ENCODE peak calls at places on chromosome 13, in nine cellular contexts. One of them, this sample, is unnamed.
A peak's percentile ranks its signal among the peaks of the same experiment; 100 is the strongest.

GRCh38 chr13:77918391-77919261 is at the start of gene EDNRB:
- DNase-seq in stimulated activated CD8-positive, alpha-beta memory T cell treated with anti-CD3 and anti-CD28 coated beads, Interleukin-4, amount 100 ng/mL, for 4 hours: no peak
- DNase-seq in NCI-H1436: no peak
- DNase-seq in choroid plexus epithelial cell: peak; percentile 57
- DNase-seq in SJCRH30: peak; percentile 40
- DNase-seq in heart left ventricle: peak; percentile 56
- DNase-seq in colonic mucosa: peak; percentile 43
- DNase-seq in CD4-positive, alpha-beta memory T cell: no peak
- DNase-seq in tibial nerve: peak; percentile 43
- DNase-seq in this sample: no peak

GRCh38 chr13:24875566-24875965 is 111.6 kb downstream of the RNF17 start:
- DNase-seq in stimulated activated CD8-positive, alpha-beta memory T cell treated with anti-CD3 and anti-CD28 coated beads, Interleukin-4, amount 100 ng/mL, for 4 hours: no peak
- DNase-seq in NCI-H1436: no peak
- DNase-seq in choroid plexus epithelial cell: no peak
- DNase-seq in SJCRH30: no peak
- DNase-seq in heart left ventricle: no peak
- DNase-seq in colonic mucosa: no peak
- DNase-seq in CD4-positive, alpha-beta memory T cell: no peak
- DNase-seq in tibial nerve: no peak
- DNase-seq in this sample: no peak

GRCh38 chr13:31978021-31978420 is 53.6 kb upstream of the FRY start:
- DNase-seq in stimulated activated CD8-positive, alpha-beta memory T cell treated with anti-CD3 and anti-CD28 coated beads, Interleukin-4, amount 100 ng/mL, for 4 hours: no peak
- DNase-seq in NCI-H1436: no peak
- DNase-seq in choroid plexus epithelial cell: peak; percentile 36
- DNase-seq in SJCRH30: no peak
- DNase-seq in heart left ventricle: no peak
- DNase-seq in colonic mucosa: no peak
- DNase-seq in CD4-positive, alpha-beta memory T cell: no peak
- DNase-seq in tibial nerve: no peak
- DNase-seq in this sample: no peak

GRCh38 chr13:27534108-27534975 is 84.0 kb upstream of the MTIF3 start:
- DNase-seq in stimulated activated CD8-positive, alpha-beta memory T cell treated with anti-CD3 and anti-CD28 coated beads, Interleukin-4, amount 100 ng/mL, for 4 hours: no peak
- DNase-seq in NCI-H1436: no peak
- DNase-seq in choroid plexus epithelial cell: no peak
- DNase-seq in SJCRH30: no peak
- DNase-seq in heart left ventricle: no peak
- DNase-seq in colonic mucosa: no peak
- DNase-seq in CD4-positive, alpha-beta memory T cell: no peak
- DNase-seq in tibial nerve: no peak
- DNase-seq in this sample: no peak

GRCh38 chr13:91661692-91662490 is 263.5 kb downstream of the GPC5 start:
- DNase-seq in stimulated activated CD8-positive, alpha-beta memory T cell treated with anti-CD3 and anti-CD28 coated beads, Interleukin-4, amount 100 ng/mL, for 4 hours: no peak
- DNase-seq in NCI-H1436: no peak
- DNase-seq in choroid plexus epithelial cell: no peak
- DNase-seq in SJCRH30: no peak
- DNase-seq in heart left ventricle: no peak
- DNase-seq in colonic mucosa: no peak
- DNase-seq in CD4-positive, alpha-beta memory T cell: no peak
- DNase-seq in tibial nerve: no peak
- DNase-seq in this sample: no peak

GRCh38 chr13:31611214-31611613 is 128.1 kb upstream of the RXFP2 start:
- DNase-seq in stimulated activated CD8-positive, alpha-beta memory T cell treated with anti-CD3 and anti-CD28 coated beads, Interleukin-4, amount 100 ng/mL, for 4 hours: no peak
- DNase-seq in NCI-H1436: no peak
- DNase-seq in choroid plexus epithelial cell: no peak
- DNase-seq in SJCRH30: no peak
- DNase-seq in heart left ventricle: no peak
- DNase-seq in colonic mucosa: no peak
- DNase-seq in CD4-positive, alpha-beta memory T cell: no peak
- DNase-seq in tibial nerve: no peak
- DNase-seq in this sample: no peak

GRCh38 chr13:100428966-100429365 is 159.6 kb downstream of the GGACT start:
- DNase-seq in stimulated activated CD8-positive, alpha-beta memory T cell treated with anti-CD3 and anti-CD28 coated beads, Interleukin-4, amount 100 ng/mL, for 4 hours: no peak
- DNase-seq in NCI-H1436: no peak
- DNase-seq in choroid plexus epithelial cell: peak; percentile 14
- DNase-seq in SJCRH30: peak; percentile 17
- DNase-seq in heart left ventricle: no peak
- DNase-seq in colonic mucosa: no peak
- DNase-seq in CD4-positive, alpha-beta memory T cell: no peak
- DNase-seq in tibial nerve: no peak
- DNase-seq in this sample: no peak

GRCh38 chr13:60397693-60398437 is 845 bp downstream of the TDRD3 start:
- DNase-seq in stimulated activated CD8-positive, alpha-beta memory T cell treated with anti-CD3 and anti-CD28 coated beads, Interleukin-4, amount 100 ng/mL, for 4 hours: no peak
- DNase-seq in NCI-H1436: no peak
- DNase-seq in choroid plexus epithelial cell: peak; percentile 79
- DNase-seq in SJCRH30: peak; percentile 76
- DNase-seq in heart left ventricle: peak; percentile 73
- DNase-seq in colonic mucosa: peak; percentile 61
- DNase-seq in CD4-positive, alpha-beta memory T cell: no peak
- DNase-seq in tibial nerve: peak; percentile 50
- DNase-seq in this sample: peak; percentile 76

GRCh38 chr13:94318418-94318817 is 161.1 kb downstream of the DCT start:
- DNase-seq in stimulated activated CD8-positive, alpha-beta memory T cell treated with anti-CD3 and anti-CD28 coated beads, Interleukin-4, amount 100 ng/mL, for 4 hours: no peak
- DNase-seq in NCI-H1436: no peak
- DNase-seq in choroid plexus epithelial cell: peak; percentile 70
- DNase-seq in SJCRH30: no peak
- DNase-seq in heart left ventricle: no peak
- DNase-seq in colonic mucosa: no peak
- DNase-seq in CD4-positive, alpha-beta memory T cell: no peak
- DNase-seq in tibial nerve: no peak
- DNase-seq in this sample: no peak

GRCh38 chr13:20566424-20566916 is 487 bp upstream of the IFT88 start:
- DNase-seq in stimulated activated CD8-positive, alpha-beta memory T cell treated with anti-CD3 and anti-CD28 coated beads, Interleukin-4, amount 100 ng/mL, for 4 hours: peak; percentile 1
- DNase-seq in NCI-H1436: peak; percentile 9
- DNase-seq in choroid plexus epithelial cell: no peak
- DNase-seq in SJCRH30: peak; percentile 87
- DNase-seq in heart left ventricle: no peak
- DNase-seq in colonic mucosa: peak; percentile 68
- DNase-seq in CD4-positive, alpha-beta memory T cell: no peak
- DNase-seq in tibial nerve: peak; percentile 32
- DNase-seq in this sample: no peak

GRCh38 chr13:21879263-21879914 is 208.5 kb downstream of the FGF9 start:
- DNase-seq in stimulated activated CD8-positive, alpha-beta memory T cell treated with anti-CD3 and anti-CD28 coated beads, Interleukin-4, amount 100 ng/mL, for 4 hours: no peak
- DNase-seq in NCI-H1436: no peak
- DNase-seq in choroid plexus epithelial cell: no peak
- DNase-seq in SJCRH30: no peak
- DNase-seq in heart left ventricle: no peak
- DNase-seq in colonic mucosa: no peak
- DNase-seq in CD4-positive, alpha-beta memory T cell: no peak
- DNase-seq in tibial nerve: no peak
- DNase-seq in this sample: no peak

GRCh38 chr13:105037064-105037463 is 1498.4 kb downstream of the EFNB2 start:
- DNase-seq in stimulated activated CD8-positive, alpha-beta memory T cell treated with anti-CD3 and anti-CD28 coated beads, Interleukin-4, amount 100 ng/mL, for 4 hours: no peak
- DNase-seq in NCI-H1436: no peak
- DNase-seq in choroid plexus epithelial cell: no peak
- DNase-seq in SJCRH30: no peak
- DNase-seq in heart left ventricle: no peak
- DNase-seq in colonic mucosa: no peak
- DNase-seq in CD4-positive, alpha-beta memory T cell: no peak
- DNase-seq in tibial nerve: no peak
- DNase-seq in this sample: no peak

GRCh38 chr13:100738176-100738855 is 63.7 kb upstream of the TMTC4 start:
- DNase-seq in stimulated activated CD8-positive, alpha-beta memory T cell treated with anti-CD3 and anti-CD28 coated beads, Interleukin-4, amount 100 ng/mL, for 4 hours: no peak
- DNase-seq in NCI-H1436: no peak
- DNase-seq in choroid plexus epithelial cell: no peak
- DNase-seq in SJCRH30: no peak
- DNase-seq in heart left ventricle: no peak
- DNase-seq in colonic mucosa: no peak
- DNase-seq in CD4-positive, alpha-beta memory T cell: no peak
- DNase-seq in tibial nerve: no peak
- DNase-seq in this sample: peak; percentile 12

GRCh38 chr13:67147257-67148218 is 82.6 kb downstream of the PCDH9 start:
- DNase-seq in stimulated activated CD8-positive, alpha-beta memory T cell treated with anti-CD3 and anti-CD28 coated beads, Interleukin-4, amount 100 ng/mL, for 4 hours: no peak
- DNase-seq in NCI-H1436: no peak
- DNase-seq in choroid plexus epithelial cell: peak; percentile 79
- DNase-seq in SJCRH30: peak; percentile 77
- DNase-seq in heart left ventricle: no peak
- DNase-seq in colonic mucosa: no peak
- DNase-seq in CD4-positive, alpha-beta memory T cell: no peak
- DNase-seq in tibial nerve: no peak
- DNase-seq in this sample: no peak

GRCh38 chr13:50668044-50668443 is 175.4 kb downstream of the DLEU7 start:
- DNase-seq in stimulated activated CD8-positive, alpha-beta memory T cell treated with anti-CD3 and anti-CD28 coated beads, Interleukin-4, amount 100 ng/mL, for 4 hours: no peak
- DNase-seq in NCI-H1436: no peak
- DNase-seq in choroid plexus epithelial cell: no peak
- DNase-seq in SJCRH30: no peak
- DNase-seq in heart left ventricle: no peak
- DNase-seq in colonic mucosa: no peak
- DNase-seq in CD4-positive, alpha-beta memory T cell: no peak
- DNase-seq in tibial nerve: no peak
- DNase-seq in this sample: no peak

GRCh38 chr13:51935326-51936171 is 73.8 kb downstream of the CCDC70 start:
- DNase-seq in stimulated activated CD8-positive, alpha-beta memory T cell treated with anti-CD3 and anti-CD28 coated beads, Interleukin-4, amount 100 ng/mL, for 4 hours: no peak
- DNase-seq in NCI-H1436: no peak
- DNase-seq in choroid plexus epithelial cell: peak; percentile 9
- DNase-seq in SJCRH30: peak; percentile 54
- DNase-seq in heart left ventricle: no peak
- DNase-seq in colonic mucosa: peak; percentile 52
- DNase-seq in CD4-positive, alpha-beta memory T cell: no peak
- DNase-seq in tibial nerve: no peak
- DNase-seq in this sample: peak; percentile 39

GRCh38 chr13:49407936-49408335 is 35.9 kb downstream of the CAB39L start:
- DNase-seq in stimulated activated CD8-positive, alpha-beta memory T cell treated with anti-CD3 and anti-CD28 coated beads, Interleukin-4, amount 100 ng/mL, for 4 hours: no peak
- DNase-seq in NCI-H1436: no peak
- DNase-seq in choroid plexus epithelial cell: no peak
- DNase-seq in SJCRH30: no peak
- DNase-seq in heart left ventricle: no peak
- DNase-seq in colonic mucosa: no peak
- DNase-seq in CD4-positive, alpha-beta memory T cell: no peak
- DNase-seq in tibial nerve: no peak
- DNase-seq in this sample: no peak

GRCh38 chr13:108961542-108962125 is 332.2 kb downstream of the MYO16 start:
- DNase-seq in stimulated activated CD8-positive, alpha-beta memory T cell treated with anti-CD3 and anti-CD28 coated beads, Interleukin-4, amount 100 ng/mL, for 4 hours: no peak
- DNase-seq in NCI-H1436: peak; percentile 25
- DNase-seq in choroid plexus epithelial cell: peak; percentile 79
- DNase-seq in SJCRH30: peak; percentile 55
- DNase-seq in heart left ventricle: no peak
- DNase-seq in colonic mucosa: no peak
- DNase-seq in CD4-positive, alpha-beta memory T cell: peak; percentile 48
- DNase-seq in tibial nerve: no peak
- DNase-seq in this sample: peak; percentile 61

GRCh38 chr13:35566340-35566739 is 89.9 kb upstream of the MAB21L1 start:
- DNase-seq in stimulated activated CD8-positive, alpha-beta memory T cell treated with anti-CD3 and anti-CD28 coated beads, Interleukin-4, amount 100 ng/mL, for 4 hours: no peak
- DNase-seq in NCI-H1436: no peak
- DNase-seq in choroid plexus epithelial cell: no peak
- DNase-seq in SJCRH30: no peak
- DNase-seq in heart left ventricle: no peak
- DNase-seq in colonic mucosa: no peak
- DNase-seq in CD4-positive, alpha-beta memory T cell: no peak
- DNase-seq in tibial nerve: no peak
- DNase-seq in this sample: peak; percentile 70

GRCh38 chr13:51832471-51833152 is 12.4 kb downstream of the TMEM272 start:
- DNase-seq in stimulated activated CD8-positive, alpha-beta memory T cell treated with anti-CD3 and anti-CD28 coated beads, Interleukin-4, amount 100 ng/mL, for 4 hours: peak; percentile 21
- DNase-seq in NCI-H1436: no peak
- DNase-seq in choroid plexus epithelial cell: peak; percentile 54
- DNase-seq in SJCRH30: peak; percentile 50
- DNase-seq in heart left ventricle: peak; percentile 54
- DNase-seq in colonic mucosa: no peak
- DNase-seq in CD4-positive, alpha-beta memory T cell: peak; percentile 74
- DNase-seq in tibial nerve: peak; percentile 39
- DNase-seq in this sample: peak; percentile 70

GRCh38 chr13:105616313-105617075 is 919.0 kb downstream of the EFNB2 start:
- DNase-seq in stimulated activated CD8-positive, alpha-beta memory T cell treated with anti-CD3 and anti-CD28 coated beads, Interleukin-4, amount 100 ng/mL, for 4 hours: no peak
- DNase-seq in NCI-H1436: no peak
- DNase-seq in choroid plexus epithelial cell: no peak
- DNase-seq in SJCRH30: no peak
- DNase-seq in heart left ventricle: no peak
- DNase-seq in colonic mucosa: no peak
- DNase-seq in CD4-positive, alpha-beta memory T cell: no peak
- DNase-seq in tibial nerve: no peak
- DNase-seq in this sample: no peak

GRCh38 chr13:61695147-61695546 is 279.5 kb upstream of the PCDH20 start:
- DNase-seq in stimulated activated CD8-positive, alpha-beta memory T cell treated with anti-CD3 and anti-CD28 coated beads, Interleukin-4, amount 100 ng/mL, for 4 hours: no peak
- DNase-seq in NCI-H1436: no peak
- DNase-seq in choroid plexus epithelial cell: no peak
- DNase-seq in SJCRH30: no peak
- DNase-seq in heart left ventricle: no peak
- DNase-seq in colonic mucosa: no peak
- DNase-seq in CD4-positive, alpha-beta memory T cell: no peak
- DNase-seq in tibial nerve: no peak
- DNase-seq in this sample: no peak

GRCh38 chr13:111202149-111202548 is 87.0 kb downstream of the ARHGEF7 start:
- DNase-seq in stimulated activated CD8-positive, alpha-beta memory T cell treated with anti-CD3 and anti-CD28 coated beads, Interleukin-4, amount 100 ng/mL, for 4 hours: no peak
- DNase-seq in NCI-H1436: no peak
- DNase-seq in choroid plexus epithelial cell: no peak
- DNase-seq in SJCRH30: no peak
- DNase-seq in heart left ventricle: no peak
- DNase-seq in colonic mucosa: no peak
- DNase-seq in CD4-positive, alpha-beta memory T cell: no peak
- DNase-seq in tibial nerve: no peak
- DNase-seq in this sample: no peak

GRCh38 chr13:31476266-31476665 is 263.1 kb upstream of the RXFP2 start:
- DNase-seq in stimulated activated CD8-positive, alpha-beta memory T cell treated with anti-CD3 and anti-CD28 coated beads, Interleukin-4, amount 100 ng/mL, for 4 hours: no peak
- DNase-seq in NCI-H1436: no peak
- DNase-seq in choroid plexus epithelial cell: peak; percentile 94
- DNase-seq in SJCRH30: peak; percentile 41
- DNase-seq in heart left ventricle: peak; percentile 33
- DNase-seq in colonic mucosa: no peak
- DNase-seq in CD4-positive, alpha-beta memory T cell: no peak
- DNase-seq in tibial nerve: no peak
- DNase-seq in this sample: no peak

GRCh38 chr13:104301216-104301975 is 1235.2 kb upstream of the SLC10A2 start:
- DNase-seq in stimulated activated CD8-positive, alpha-beta memory T cell treated with anti-CD3 and anti-CD28 coated beads, Interleukin-4, amount 100 ng/mL, for 4 hours: no peak
- DNase-seq in NCI-H1436: no peak
- DNase-seq in choroid plexus epithelial cell: no peak
- DNase-seq in SJCRH30: peak; percentile 40
- DNase-seq in heart left ventricle: no peak
- DNase-seq in colonic mucosa: no peak
- DNase-seq in CD4-positive, alpha-beta memory T cell: no peak
- DNase-seq in tibial nerve: no peak
- DNase-seq in this sample: no peak

GRCh38 chr13:22883262-22883840 is 297.4 kb upstream of the SGCG start:
- DNase-seq in stimulated activated CD8-positive, alpha-beta memory T cell treated with anti-CD3 and anti-CD28 coated beads, Interleukin-4, amount 100 ng/mL, for 4 hours: no peak
- DNase-seq in NCI-H1436: no peak
- DNase-seq in choroid plexus epithelial cell: no peak
- DNase-seq in SJCRH30: no peak
- DNase-seq in heart left ventricle: no peak
- DNase-seq in colonic mucosa: no peak
- DNase-seq in CD4-positive, alpha-beta memory T cell: no peak
- DNase-seq in tibial nerve: no peak
- DNase-seq in this sample: no peak

This sample was measured in KBM-7.